ENCODE peak calls at places on chromosomes 6 and 20, in nine cellular contexts. A is heart left ventricle, C is IMR-90, X is ovary, G is tibial nerve, S is A549, V is right lobe of liver, M is stomach, U is sigmoid colon. Z is an unnamed sample.

GRCh38 chr6:155521719-155522118 is 66.1 kb upstream of the NOX3 start:
- DNase-seq in A (no peak), C (peak), X (no peak), G (no peak), S (no peak), V (no peak), M (no peak), U (no peak), Z (no peak)

GRCh38 chr20:4866429-4866828 is 134.9 kb downstream of the SLC23A2 start:
- DNase-seq in A (no peak), C (no peak), X (no peak), G (no peak), S (no peak), V (no peak), M (no peak), U (no peak), Z (no peak)

GRCh38 chr6:56243518-56244070 is 3.8 kb downstream of the COL21A1 start:
- DNase-seq in A (no peak), C (no peak), X (no peak), G (no peak), S (no peak), V (no peak), M (no peak), U (no peak), Z (no peak)

GRCh38 chr6:144415835-144416237 is 130.7 kb downstream of the UTRN start:
- DNase-seq in A (no peak), C (peak), X (no peak), G (no peak), S (no peak), V (no peak), M (no peak), U (no peak), Z (no peak)

GRCh38 chr6:133512410-133513016 is 271.4 kb downstream of the EYA4 start:
- DNase-seq in A (no peak), C (peak), X (peak), G (peak), S (peak), V (no peak), M (peak), U (no peak), Z (no peak)

GRCh38 chr6:76682842-76683241 is 610.4 kb upstream of the IMPG1 start:
- DNase-seq in A (no peak), C (peak), X (no peak), G (no peak), S (no peak), V (no peak), M (no peak), U (no peak), Z (no peak)

GRCh38 chr20:63958964-63959698 is 2.9 kb upstream of the UCKL1 start:
- DNase-seq in A (no peak), C (no peak), X (peak), G (no peak), S (no peak), V (no peak), M (no peak), U (no peak), Z (no peak)

GRCh38 chr6:141169419-141169818 is 963.3 kb upstream of the GJE1 start:
- DNase-seq in A (no peak), C (peak), X (no peak), G (no peak), S (no peak), V (no peak), M (no peak), U (no peak), Z (no peak)

GRCh38 chr6:158042245-158042798 is 60.7 kb downstream of the SYNJ2 start:
- DNase-seq in A (no peak), C (peak), X (no peak), G (no peak), S (no peak), V (peak), M (peak), U (peak), Z (no peak)

GRCh38 chr6:168637853-168638252 is 196.9 kb downstream of the SMOC2 start:
- DNase-seq in A (no peak), C (no peak), X (no peak), G (no peak), S (no peak), V (no peak), M (no peak), U (peak), Z (no peak)

GRCh38 chr20:48463096-48463710 is 364.6 kb downstream of the PREX1 start:
- DNase-seq in A (no peak), C (no peak), X (no peak), G (no peak), S (no peak), V (no peak), M (no peak), U (peak), Z (no peak)

GRCh38 chr6:26021350-26022165 is 59.0 kb downstream of the TRIM38 start:
- DNase-seq in A (peak), C (peak), X (peak), G (peak), S (peak), V (peak), M (peak), U (peak), Z (peak)
- TF ChIP-seq POLR2A in A (peak), C (peak), X (peak), G (peak), S (peak), V (peak), M (peak), U (peak), Z (peak)

GRCh38 chr6:121776054-121776453 is 340.6 kb downstream of the GJA1 start:
- DNase-seq in A (no peak), C (no peak), X (no peak), G (no peak), S (no peak), V (no peak), M (no peak), U (no peak), Z (no peak)

DNA sequence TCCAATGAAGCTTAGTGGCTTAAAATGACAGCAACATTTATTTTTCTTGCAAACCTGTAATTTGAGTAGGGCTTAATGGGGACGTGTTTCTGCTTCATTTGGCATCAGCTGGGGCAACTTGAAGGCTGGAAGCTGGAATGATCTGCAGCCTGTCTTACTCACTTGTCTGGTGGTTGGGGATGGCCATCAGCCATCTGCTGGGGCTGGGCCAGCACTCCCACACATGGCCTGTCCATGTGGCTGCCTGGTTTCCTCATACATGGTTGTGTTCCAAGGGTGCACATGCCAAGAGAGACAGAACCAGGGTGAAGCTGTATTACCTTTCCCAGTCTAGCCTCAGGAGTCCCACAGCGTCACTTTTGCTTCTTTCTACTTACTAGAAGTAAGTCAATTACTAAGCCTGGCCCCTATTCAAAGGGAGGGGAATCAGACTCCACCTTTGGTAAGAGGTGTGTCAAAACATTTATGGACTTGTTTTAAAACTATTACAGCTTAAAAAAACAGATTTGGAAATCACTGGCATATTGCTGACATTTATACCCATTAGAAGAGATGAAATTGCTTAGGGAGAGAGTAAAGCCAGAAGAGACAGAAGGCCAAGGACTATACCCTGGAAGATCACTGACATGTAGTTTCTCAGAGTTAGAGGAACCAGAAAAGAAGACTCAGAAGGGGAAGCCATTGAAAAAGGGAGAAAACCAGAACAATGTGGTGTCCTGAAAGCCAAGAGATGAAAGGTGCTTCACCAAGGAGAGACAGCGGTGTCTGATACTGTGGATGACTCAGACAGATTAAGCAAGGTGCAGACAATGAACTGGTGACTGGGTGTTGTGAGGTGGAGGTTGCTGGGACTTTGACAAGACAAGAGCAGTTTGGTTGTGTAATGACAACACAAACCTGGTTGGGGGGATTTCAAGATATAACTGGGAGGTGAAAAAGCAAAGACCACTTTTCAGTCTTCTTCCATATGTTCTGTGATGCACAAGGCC is 345.2 kb downstream of the GJA1 start:
- DNase-seq in A (peak), C (peak), X (peak), G (peak), S (peak), V (peak), M (no peak), U (peak), Z (peak)
- H3K27ac ChIP-seq in A (peak), C (peak), X (no peak), G (peak), S (peak), V (no peak), M (no peak), U (no peak), Z (peak)

GRCh38 chr6:156864557-156864956 is 87.4 kb downstream of the ARID1B start:
- DNase-seq in A (no peak), C (peak), X (no peak), G (no peak), S (no peak), V (no peak), M (no peak), U (no peak), Z (no peak)

GRCh38 chr6:156865019-156865629 is 87.9 kb downstream of the ARID1B start:
- DNase-seq in A (no peak), C (peak), X (no peak), G (no peak), S (no peak), V (no peak), M (no peak), U (no peak), Z (no peak)

GRCh38 chr6:156863504-156863903 is 86.3 kb downstream of the ARID1B start:
- DNase-seq in A (no peak), C (no peak), X (no peak), G (no peak), S (no peak), V (no peak), M (no peak), U (no peak), Z (no peak)

GRCh38 chr6:156859686-156860085 is 82.5 kb downstream of the ARID1B start:
- DNase-seq in A (no peak), C (no peak), X (no peak), G (no peak), S (no peak), V (no peak), M (no peak), U (no peak), Z (no peak)

GRCh38 chr6:156862711-156863110 is 85.5 kb downstream of the ARID1B start:
- DNase-seq in A (no peak), C (no peak), X (no peak), G (no peak), S (no peak), V (no peak), M (no peak), U (no peak), Z (no peak)
- TF ChIP-seq POLR2A in A (no peak), C (no peak), X (no peak), G (no peak), S (no peak), V (no peak), M (no peak), U (no peak), Z (no peak)

GRCh38 chr20:62064788-62065668 is 653 bp downstream of the TAF4 start:
- DNase-seq in A (no peak), C (no peak), X (peak), G (no peak), S (no peak), V (peak), M (peak), U (no peak), Z (peak)
- H3K27ac ChIP-seq in A (peak), C (peak), X (no peak), G (peak), S (peak), V (no peak), M (peak), U (peak), Z (no peak)

GRCh38 chr20:32204485-32205115 is 2.9 kb downstream of the PLAGL2 start:
- DNase-seq in A (no peak), C (no peak), X (no peak), G (no peak), S (no peak), V (no peak), M (no peak), U (no peak), Z (no peak)

GRCh38 chr20:32201977-32202363 is 5.6 kb downstream of the PLAGL2 start:
- DNase-seq in A (no peak), C (no peak), X (no peak), G (no peak), S (no peak), V (no peak), M (no peak), U (no peak), Z (no peak)

GRCh38 chr20:32201296-32201976 is 6.1 kb downstream of the PLAGL2 start:
- DNase-seq in A (no peak), C (peak), X (no peak), G (no peak), S (no peak), V (no peak), M (no peak), U (no peak), Z (no peak)

GRCh38 chr20:32205502-32206382 is 1.8 kb downstream of the PLAGL2 start:
- DNase-seq in A (no peak), C (peak), X (no peak), G (no peak), S (no peak), V (no peak), M (no peak), U (no peak), Z (no peak)

GRCh38 chr20:32203556-32204484 is 3.7 kb downstream of the PLAGL2 start:
- DNase-seq in A (no peak), C (no peak), X (no peak), G (no peak), S (no peak), V (no peak), M (peak), U (no peak), Z (no peak)
- TF ChIP-seq POLR2A in A (no peak), C (no peak), X (no peak), G (no peak), S (no peak), V (no peak), M (no peak), U (no peak), Z (no peak)